ENCODE peak calls at places on chromosomes 3 and 15, in seven cellular contexts. V is K562, G is neural progenitor cell, U is PC-3, Z is mammary epithelial cell, I is endothelial cell of umbilical vein, T is astrocyte. B is an unnamed sample.
A peak's percentile ranks its signal among the peaks of the same experiment; 100 is the strongest.

GRCh38 chr3:143172313-143173054 is 52.9 kb downstream of the CHST2 start:
- DNase-seq in G (no peak), U (no peak), Z (no peak), V (no peak), T (no peak), I (no peak), B (peak; percentile 19)

GRCh38 chr15:70274255-70274654 is 176.5 kb upstream of the TLE3 start:
- DNase-seq in T (no peak), I (no peak), Z (no peak), V (no peak), U (no peak), G (no peak), B (no peak)

GRCh38 chr3:110738531-110738930 is 333.1 kb upstream of the NECTIN3 start:
- DNase-seq in U (peak; percentile 7), I (no peak), G (no peak), Z (peak; percentile 2), V (no peak), T (peak; percentile 27), B (no peak)

GRCh38 chr3:149638401-149639092 is 19.3 kb downstream of the WWTR1 start:
- DNase-seq in U (no peak), G (no peak), Z (peak; percentile 48), T (peak; percentile 51), V (no peak), I (no peak), B (peak; percentile 60)

GRCh38 chr15:65712415-65712814 is 79.7 kb downstream of the DENND4A start:
- DNase-seq in I (no peak), G (no peak), V (no peak), Z (no peak), U (no peak), T (no peak), B (no peak)

GRCh38 chr15:81897011-81897677 is 148.7 kb downstream of the MEX3B start:
- DNase-seq in V (no peak), G (no peak), I (no peak), Z (peak; percentile 30), U (no peak), T (peak; percentile 74), B (peak; percentile 83)

GRCh38 chr3:148083501-148084267 is 614.0 kb upstream of the AGTR1 start:
- DNase-seq in Z (no peak), U (no peak), V (no peak), T (no peak), I (no peak), G (no peak), B (no peak)

GRCh38 chr3:172808969-172809546 is 58.5 kb downstream of the ECT2 start:
- DNase-seq in U (peak; percentile 60), Z (peak; percentile 19), V (no peak), G (peak; percentile 33), T (peak; percentile 35), I (peak; percentile 63), B (peak; percentile 84)

GRCh38 chr3:82423485-82423884 is 662.0 kb upstream of the GBE1 start:
- DNase-seq in T (no peak), I (no peak), G (no peak), U (no peak), V (no peak), Z (no peak), B (no peak)

GRCh38 chr15:41494922-41495735 is 1.5 kb downstream of the ITPKA start:
- DNase-seq in T (no peak), U (no peak), V (peak; percentile 59), G (peak; percentile 66), I (no peak), Z (no peak), B (no peak)
- TF ChIP-seq EZH2 in T (peak; percentile 99), U (no peak), V (no peak), G (peak; percentile 94), I (peak; percentile 87), Z (peak; percentile 78), B (peak; percentile 97)

DNA sequence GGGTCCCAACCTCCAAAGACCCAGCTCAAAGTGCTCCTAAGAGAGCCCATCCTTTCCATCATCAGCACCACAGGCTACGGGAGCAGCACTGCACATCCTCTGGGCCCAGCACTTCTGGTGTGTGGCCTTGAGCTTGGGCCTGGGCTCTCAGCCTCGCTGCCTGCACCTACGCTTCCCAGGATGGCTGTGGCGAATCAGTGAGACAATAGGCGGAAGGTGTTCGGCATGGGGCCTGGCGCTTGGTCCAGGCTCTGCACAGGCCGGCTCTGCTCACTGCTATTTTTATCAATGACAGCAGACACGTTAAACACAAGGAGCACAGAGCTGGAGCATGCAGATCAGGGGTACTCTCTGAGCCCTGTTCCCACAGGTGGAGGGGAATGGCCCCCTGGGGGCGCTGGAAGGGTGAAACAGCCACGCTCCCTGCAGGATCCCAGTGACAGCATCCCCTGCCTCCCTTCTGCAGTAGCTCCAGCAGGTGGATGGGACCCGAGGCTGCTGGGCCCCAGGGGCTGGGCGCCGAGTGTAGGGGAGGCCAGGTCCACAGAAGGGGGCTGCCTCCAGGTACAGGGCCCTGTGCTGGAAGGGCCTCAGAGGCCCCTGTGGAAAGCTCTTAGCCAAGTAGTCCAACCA is 90.0 kb upstream of the RPL32 start:
- DNase-seq in G (no peak), U (no peak), I (no peak), V (peak; percentile 63), Z (no peak), T (no peak), B (no peak)
- H4K20me1 ChIP-seq in G (peaks cover 50% of the 10 kb centered on the region), U (peaks cover 5% of the 10 kb centered on the region), I (no peaks in the 10 kb centered on the region), V (peaks cover 23% of the 10 kb centered on the region), Z (no peaks in the 10 kb centered on the region), T (peaks cover 83% of the 10 kb centered on the region), B (peaks cover 2% of the 10 kb centered on the region)

GRCh38 chr15:40952301-40952900 is 870 bp upstream of the CHAC1 start:
- DNase-seq in T (no peak), V (no peak), G (no peak), I (no peak), U (no peak), Z (no peak), B (no peak)
- H3K27ac ChIP-seq in T (peak overlapping the region; percentile 80), V (peak overlapping the region; percentile 70), G (no peak overlapping the region), I (peak overlapping the region; percentile 61), U (peak overlapping the region; percentile 35), Z (peak overlapping the region; percentile 85), B (peak overlapping the region; percentile 87)

GRCh38 chr3:43998374-43998840 is 243.3 kb upstream of the TOPAZ1 start:
- DNase-seq in G (peak; percentile 58), Z (no peak), T (no peak), U (no peak), I (no peak), V (no peak), B (no peak)

GRCh38 chr3:43997788-43998373 is 243.8 kb upstream of the TOPAZ1 start:
- DNase-seq in V (no peak), T (no peak), Z (no peak), G (peak; percentile 52), I (no peak), U (no peak), B (peak; percentile 16)

GRCh38 chr3:43995929-43996378 is 245.7 kb upstream of the TOPAZ1 start:
- DNase-seq in Z (no peak), V (no peak), T (no peak), U (no peak), I (no peak), G (peak; percentile 39), B (no peak)

GRCh38 chr3:43995078-43995928 is 246.4 kb upstream of the TOPAZ1 start:
- DNase-seq in V (no peak), U (peak; percentile 50), I (no peak), Z (peak; percentile 40), T (no peak), G (peak; percentile 77), B (peak; percentile 27)

GRCh38 chr3:43996379-43997301 is 245.0 kb upstream of the TOPAZ1 start:
- DNase-seq in V (no peak), G (peak; percentile 81), U (no peak), I (peak; percentile 8), Z (peak; percentile 53), T (no peak), B (no peak)
- TF ChIP-seq EZH2 in V (no peak), G (peak; percentile 67), U (no peak), I (peak; percentile 98), Z (no peak), T (peak; percentile 85), B (peak; percentile 90)

GRCh38 chr15:22947101-22948000 is 32.8 kb downstream of the CYFIP1 start:
- DNase-seq in G (no peak), Z (no peak), T (no peak), V (no peak), U (no peak), I (no peak), B (no peak)
- H4K20me1 ChIP-seq in G (peaks cover 50% of the 10 kb centered on the region), Z (no peaks in the 10 kb centered on the region), T (peaks cover 60% of the 10 kb centered on the region), V (peaks cover 20% of the 10 kb centered on the region), U (peaks cover 7% of the 10 kb centered on the region), I (no peaks in the 10 kb centered on the region), B (no peaks in the 10 kb centered on the region)

GRCh38 chr3:134067311-134068161 is 37.8 kb upstream of the SLCO2A1 start:
- DNase-seq in U (no peak), T (no peak), V (no peak), I (peak; percentile 14), Z (no peak), G (no peak), B (no peak)
- H3K27ac ChIP-seq in U (no peak overlapping the region), T (no peak overlapping the region), V (no peak overlapping the region), I (no peak overlapping the region), Z (no peak overlapping the region), G (no peak overlapping the region), B (no peak overlapping the region)

B was measured in fibroblast of lung.